ENCODE peak calls at places on chromosomes 11 and 22, in eight cellular contexts. L is GM23248, B is neural progenitor cell, Q is keratinocyte, G is fibroblast of lung, J is mammary epithelial cell, A is mesendoderm, V is K562. E is an unnamed sample.

GRCh38 chr22:26444777-26445176 is 15.7 kb downstream of the ASPHD2 start:
- DNase-seq in G (no peak), V (no peak), L (no peak), Q (no peak), B (no peak), J (no peak), A (no peak), E (no peak)

GRCh38 chr11:116601734-116602636 is 170.8 kb downstream of the BUD13 start:
- DNase-seq in V (no peak), B (no peak), L (peak), J (no peak), A (peak), G (peak), Q (no peak), E (no peak)

GRCh38 chr11:27563201-27563600 is 56.6 kb upstream of the LIN7C start:
- DNase-seq in G (peak), Q (no peak), B (no peak), J (no peak), V (no peak), A (no peak), L (peak), E (no peak)

GRCh38 chr22:35959121-35959800 is 69.4 kb downstream of the RBFOX2 start:
- DNase-seq in L (no peak), Q (no peak), A (no peak), J (no peak), G (no peak), B (no peak), V (no peak), E (no peak)

GRCh38 chr11:82996966-82997606 is 74.6 kb downstream of the RAB30 start:
- DNase-seq in Q (no peak), A (no peak), L (no peak), G (peak), V (no peak), J (peak), B (no peak), E (peak)

GRCh38 chr11:132051704-132052103 is 681.3 kb downstream of the NTM start:
- DNase-seq in A (no peak), L (no peak), B (no peak), J (no peak), V (no peak), Q (no peak), G (no peak), E (no peak)

GRCh38 chr11:617912-618682 is 2.3 kb upstream of the IRF7 start:
- DNase-seq in V (no peak), J (no peak), G (no peak), L (no peak), Q (no peak), A (no peak), B (no peak), E (no peak)

GRCh38 chr11:13010737-13011342 is 1.7 kb downstream of the RASSF10 start:
- DNase-seq in B (peak), V (no peak), Q (no peak), L (peak), G (peak), A (peak), J (peak), E (peak)

DNA sequence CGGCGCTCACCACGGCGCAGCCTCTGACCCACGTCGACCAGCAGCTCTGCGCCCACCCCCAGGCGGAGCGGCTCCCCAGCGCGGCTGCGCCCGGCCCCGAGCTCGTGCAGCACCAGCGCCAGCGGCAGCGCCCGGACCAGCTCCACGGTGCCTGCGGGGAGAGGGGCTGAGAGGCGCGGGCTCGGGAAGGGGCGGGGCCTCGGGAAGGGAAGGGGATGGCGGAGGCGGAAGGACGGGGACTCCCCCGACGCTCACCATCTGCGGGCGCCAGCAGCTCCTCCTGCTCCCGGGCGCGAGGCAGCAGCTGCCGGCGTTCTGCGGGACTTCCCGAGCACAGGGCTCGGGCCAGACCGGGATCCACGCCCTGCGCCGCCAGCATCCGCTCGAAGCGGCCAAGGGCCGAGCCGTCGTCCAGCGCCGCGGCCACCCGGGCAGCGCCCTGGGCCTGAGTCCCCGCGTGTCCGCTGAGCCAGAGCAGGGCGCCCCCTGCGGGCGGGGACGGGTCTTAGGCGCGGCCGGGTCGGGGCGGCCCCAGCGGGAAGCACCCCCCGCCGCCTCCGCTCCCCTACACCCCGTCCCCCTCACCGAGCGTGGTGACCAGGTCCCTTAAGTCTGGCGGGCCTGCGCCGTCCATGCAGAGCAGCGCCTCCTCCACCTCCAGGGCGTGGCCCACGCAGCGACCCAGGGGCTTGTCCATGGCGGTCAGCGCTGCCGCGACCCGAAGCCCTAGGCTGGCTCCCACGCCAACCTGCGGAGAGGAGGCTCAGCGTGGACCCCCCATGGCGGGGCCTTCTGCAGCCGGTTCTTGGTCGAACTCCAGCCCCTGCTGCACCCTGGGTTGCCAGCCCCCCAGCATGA is 822 bp upstream of the SCO2 start:
- DNase-seq in L (peak), V (peak), J (peak), A (peak), Q (no peak), B (peak), G (peak), E (peak)
- H3K9ac ChIP-seq in L (peak), V (peak), J (peak), A (peak), Q (peak), B (no peak), G (peak), E (peak)

GRCh38 chr22:19878461-19879247 is 24.0 kb upstream of the GNB1L start:
- DNase-seq in B (no peak), Q (no peak), V (no peak), J (no peak), L (peak), G (no peak), A (no peak), E (no peak)

GRCh38 chr22:19877626-19878339 is 23.1 kb upstream of the GNB1L start:
- DNase-seq in B (peak), A (no peak), L (no peak), V (no peak), G (peak), J (no peak), Q (no peak), E (no peak)

GRCh38 chr22:19879651-19879995 is 24.9 kb upstream of the GNB1L start:
- DNase-seq in L (peak), J (no peak), B (no peak), Q (no peak), G (no peak), A (no peak), V (no peak), E (no peak)

GRCh38 chr22:19879996-19880785 is 25.5 kb upstream of the GNB1L start:
- DNase-seq in A (no peak), J (no peak), L (no peak), Q (no peak), V (no peak), B (no peak), G (no peak), E (no peak)

DNA sequence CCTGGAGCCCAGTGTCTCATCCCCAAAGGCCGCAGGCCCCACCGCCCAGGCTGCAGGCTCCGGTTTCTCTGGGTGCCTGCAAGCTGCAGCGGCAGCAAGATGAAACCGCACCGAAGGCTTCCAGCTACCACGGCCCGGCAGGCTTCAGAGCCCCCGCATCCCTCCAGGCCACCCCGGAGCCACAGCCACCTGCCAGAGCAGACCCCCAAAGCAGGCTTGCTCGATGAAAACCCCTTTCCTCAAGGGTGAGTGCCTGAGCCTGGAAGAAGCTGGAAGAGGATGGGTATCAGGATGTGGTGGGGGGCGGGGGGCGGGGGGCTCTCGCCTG is 24.5 kb upstream of the GNB1L start:
- DNase-seq in A (no peak), Q (no peak), V (no peak), G (no peak), J (no peak), B (no peak), L (no peak), E (no peak)
- H3K9ac ChIP-seq in A (no peak), Q (no peak), V (peak), G (peak), J (no peak), B (no peak), L (peak), E (no peak)

GRCh38 chr11:72226701-72227100 is 2.1 kb downstream of the INPPL1 start:
- DNase-seq in L (no peak), V (no peak), G (no peak), Q (no peak), J (no peak), A (no peak), B (no peak), E (no peak)

GRCh38 chr11:72223615-72224586 is 666 bp upstream of the INPPL1 start:
- DNase-seq in L (peak), B (peak), V (peak), A (peak), G (peak), J (no peak), Q (no peak), E (peak)

GRCh38 chr11:72227316-72228228 is 3.0 kb downstream of the INPPL1 start:
- DNase-seq in Q (no peak), G (peak), A (no peak), B (no peak), L (peak), V (no peak), J (peak), E (no peak)

GRCh38 chr11:72224587-72225410 is at the start of gene INPPL1:
- DNase-seq in G (peak), Q (no peak), A (peak), B (peak), V (peak), J (peak), L (peak), E (peak)

DNA sequence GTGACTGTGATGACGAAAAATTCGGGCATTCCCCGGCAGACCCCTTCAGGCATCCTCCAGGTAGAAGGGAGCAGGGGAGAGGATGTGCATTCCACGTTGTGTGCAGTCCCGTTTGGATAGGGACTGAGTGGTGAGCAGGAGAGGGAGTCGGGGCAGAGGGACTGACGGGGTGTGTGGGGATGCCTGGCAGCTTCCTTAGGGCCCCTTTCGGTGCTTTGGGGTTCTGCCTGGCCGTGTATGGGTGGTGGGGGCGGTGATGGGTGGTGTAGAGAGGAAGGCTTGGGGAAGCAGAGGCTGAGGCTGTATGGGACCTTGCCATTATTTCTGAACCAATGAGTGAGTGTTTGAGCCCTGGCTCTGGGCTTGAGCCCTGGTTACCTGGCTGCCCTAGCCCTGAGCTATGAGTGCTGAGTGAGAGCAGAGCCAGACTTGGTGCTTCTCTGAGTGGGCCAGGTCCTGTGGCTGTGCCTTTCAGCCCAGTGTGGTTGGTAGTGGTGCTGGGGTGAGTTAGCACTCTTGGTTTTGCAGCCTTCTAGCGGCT is 914 bp downstream of the INPPL1 start:
- DNase-seq in G (no peak), Q (no peak), V (no peak), A (peak), B (peak), L (peak), J (peak), E (no peak)
- H3K9ac ChIP-seq in G (peak), Q (peak), V (peak), A (peak), B (peak), L (peak), J (peak), E (peak)

GRCh38 chr11:57566564-57567209 is 785 bp downstream of the UBE2L6 start:
- DNase-seq in G (no peak), Q (no peak), A (no peak), J (no peak), V (peak), B (no peak), L (peak), E (no peak)

GRCh38 chr11:57567210-57567511 is 311 bp downstream of the UBE2L6 start:
- DNase-seq in Q (no peak), V (no peak), A (no peak), L (peak), B (no peak), G (no peak), J (peak), E (peak)

GRCh38 chr11:57567512-57568329 is at the start of gene UBE2L6:
- DNase-seq in A (no peak), G (peak), Q (no peak), L (peak), J (no peak), V (peak), B (peak), E (peak)

GRCh38 chr11:57566035-57566504 is 1.4 kb downstream of the UBE2L6 start:
- DNase-seq in V (no peak), A (no peak), L (peak), G (peak), Q (no peak), B (no peak), J (peak), E (peak)

GRCh38 chr11:57568330-57568766 is 876 bp upstream of the UBE2L6 start:
- DNase-seq in A (peak), L (no peak), B (no peak), V (no peak), Q (no peak), J (peak), G (peak), E (peak)
- H3K9ac ChIP-seq in A (no peak), L (peak), B (peak), V (peak), Q (peak), J (no peak), G (peak), E (peak)

GRCh38 chr11:112267188-112267591 is 6.5 kb upstream of the PLET1 start:
- DNase-seq in V (no peak), Q (no peak), G (peak), B (no peak), A (no peak), J (no peak), L (no peak), E (no peak)

GRCh38 chr11:112269139-112269538 is 8.5 kb upstream of the PLET1 start:
- DNase-seq in L (no peak), V (no peak), G (no peak), J (no peak), Q (no peak), A (no peak), B (no peak), E (no peak)

GRCh38 chr11:112265659-112266409 is 5.2 kb upstream of the PLET1 start:
- DNase-seq in G (peak), A (no peak), Q (no peak), L (peak), V (no peak), B (no peak), J (peak), E (no peak)

GRCh38 chr11:112268406-112268805 is 7.7 kb upstream of the PLET1 start:
- DNase-seq in Q (no peak), L (no peak), J (no peak), G (peak), B (no peak), A (no peak), V (no peak), E (no peak)

DNA sequence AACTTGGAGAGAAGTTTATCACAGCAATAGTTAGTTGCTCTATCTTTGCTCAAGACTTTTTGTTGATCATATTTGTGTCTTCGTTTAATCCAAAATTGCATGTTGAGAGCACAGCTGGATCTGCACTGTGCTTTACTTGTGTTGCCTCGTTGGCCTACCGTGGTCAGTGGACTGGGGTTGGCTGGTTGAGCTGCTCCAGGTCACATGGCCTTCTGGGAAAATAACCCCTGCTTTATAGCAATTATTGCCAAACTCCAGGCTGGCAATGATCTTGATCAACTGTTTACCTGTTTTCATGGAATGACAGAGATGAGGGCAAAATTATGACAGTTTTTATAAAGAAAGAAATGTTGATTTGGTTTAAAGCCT is 5.7 kb upstream of the PLET1 start:
- DNase-seq in Q (no peak), B (no peak), G (no peak), A (no peak), L (no peak), J (no peak), V (no peak), E (no peak)
- H3K9ac ChIP-seq in Q (no peak), B (no peak), G (no peak), A (no peak), L (no peak), J (no peak), V (no peak), E (no peak)

GRCh38 chr22:38870312-38870741 is 1.7 kb downstream of the CBX6 start:
- DNase-seq in B (peak), V (peak), J (peak), G (peak), A (peak), L (peak), Q (no peak), E (peak)

GRCh38 chr22:38868886-38869381 is 3.1 kb downstream of the CBX6 start:
- DNase-seq in V (peak), L (peak), Q (no peak), J (peak), A (peak), B (peak), G (peak), E (peak)

GRCh38 chr22:38870791-38871359 is 1.1 kb downstream of the CBX6 start:
- DNase-seq in L (peak), V (no peak), Q (no peak), J (no peak), G (no peak), B (peak), A (no peak), E (no peak)

GRCh38 chr22:38868286-38868721 is 3.7 kb downstream of the CBX6 start:
- DNase-seq in J (no peak), B (no peak), V (no peak), A (no peak), L (no peak), G (no peak), Q (no peak), E (no peak)

DNA sequence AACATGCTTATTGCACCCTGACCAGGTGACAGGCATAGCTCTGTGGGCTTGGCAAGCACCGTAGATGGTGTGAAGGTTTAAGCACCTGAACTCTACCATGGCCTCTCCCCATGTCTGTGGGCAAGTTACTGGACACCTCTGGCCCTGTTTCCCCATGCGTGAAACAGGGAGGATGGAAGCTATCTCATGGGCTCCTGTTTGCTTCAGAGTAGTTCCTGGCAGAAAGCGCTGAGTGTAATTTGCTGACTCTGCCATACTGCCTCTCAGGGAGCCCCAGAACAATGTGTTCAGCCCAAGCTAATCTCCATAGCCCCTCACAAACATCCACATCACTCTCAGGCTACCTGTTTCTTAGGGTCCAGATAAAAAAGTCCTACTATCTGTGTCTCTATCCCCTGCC is 2.4 kb downstream of the CBX6 start:
- DNase-seq in A (no peak), G (no peak), B (no peak), L (no peak), J (no peak), Q (no peak), V (no peak), E (no peak)
- H3K9ac ChIP-seq in A (peak), G (no peak), B (no peak), L (no peak), J (no peak), Q (no peak), V (no peak), E (no peak)

GRCh38 chr22:24542641-24543040 is 12.3 kb downstream of the GUCD1 start:
- DNase-seq in G (no peak), L (no peak), A (no peak), V (no peak), J (no peak), B (no peak), Q (no peak), E (no peak)

GRCh38 chr22:24543679-24544243 is 11.2 kb downstream of the GUCD1 start:
- DNase-seq in J (no peak), V (no peak), L (no peak), B (no peak), Q (no peak), G (no peak), A (no peak), E (no peak)

GRCh38 chr22:24540470-24540869 is 14.5 kb downstream of the GUCD1 start:
- DNase-seq in Q (no peak), B (no peak), A (no peak), J (no peak), L (no peak), G (no peak), V (no peak), E (no peak)

GRCh38 chr22:24543068-24543675 is 11.8 kb downstream of the GUCD1 start:
- DNase-seq in J (no peak), L (no peak), B (no peak), V (no peak), G (no peak), A (no peak), Q (no peak), E (no peak)

GRCh38 chr22:24541681-24542515 is 13.0 kb downstream of the GUCD1 start:
- DNase-seq in L (no peak), B (no peak), G (no peak), Q (no peak), J (no peak), V (no peak), A (no peak), E (no peak)
- H3K9ac ChIP-seq in L (no peak), B (no peak), G (no peak), Q (no peak), J (no peak), V (no peak), A (no peak), E (no peak)

E was measured in colonic mucosa.